ENCODE peak calls at places on chromosomes 6 and 20, in nine cellular contexts. One of them, this sample, is unnamed.
A peak's percentile ranks its signal among the peaks of the same experiment; 100 is the strongest.

GRCh38 chr6:155013457-155013876 is 18.4 kb downstream of the TIAM2 start:
- DNase-seq in tibial artery: no peak
- DNase-seq in AG09309: no peak
- DNase-seq in CD8-positive, alpha-beta T cell: no peak
- DNase-seq in mucosa of descending colon: no peak
- DNase-seq in left ventricle myocardium inferior: no peak
- DNase-seq in psoas muscle: no peak
- DNase-seq in ovary: no peak
- DNase-seq in HCT116: no peak
- DNase-seq in this sample: no peak

GRCh38 chr20:5095454-5095853 is 24.3 kb downstream of the PCNA start:
- DNase-seq in AG09309: no peak
- DNase-seq in left ventricle myocardium inferior: no peak
- DNase-seq in ovary: no peak
- DNase-seq in HCT116: no peak
- DNase-seq in tibial artery: no peak
- DNase-seq in mucosa of descending colon: no peak
- DNase-seq in psoas muscle: no peak
- DNase-seq in CD8-positive, alpha-beta T cell: no peak
- DNase-seq in this sample: no peak

GRCh38 chr6:71665931-71666330 is 220.4 kb upstream of the RIMS1 start:
- DNase-seq in psoas muscle: no peak
- DNase-seq in ovary: no peak
- DNase-seq in AG09309: peak; percentile 14
- DNase-seq in HCT116: no peak
- DNase-seq in mucosa of descending colon: no peak
- DNase-seq in left ventricle myocardium inferior: no peak
- DNase-seq in tibial artery: no peak
- DNase-seq in CD8-positive, alpha-beta T cell: no peak
- DNase-seq in this sample: no peak

GRCh38 chr20:58514321-58515239 is 619 bp downstream of the APCDD1L start:
- DNase-seq in ovary: no peak
- DNase-seq in left ventricle myocardium inferior: no peak
- DNase-seq in tibial artery: no peak
- DNase-seq in mucosa of descending colon: no peak
- DNase-seq in HCT116: no peak
- DNase-seq in CD8-positive, alpha-beta T cell: no peak
- DNase-seq in psoas muscle: no peak
- DNase-seq in AG09309: no peak
- DNase-seq in this sample: peak; percentile 23

GRCh38 chr6:146546440-146546839 is 2.8 kb downstream of the RAB32 start:
- DNase-seq in CD8-positive, alpha-beta T cell: no peak
- DNase-seq in tibial artery: peak; percentile 22
- DNase-seq in AG09309: peak; percentile 86
- DNase-seq in HCT116: no peak
- DNase-seq in ovary: no peak
- DNase-seq in left ventricle myocardium inferior: no peak
- DNase-seq in mucosa of descending colon: no peak
- DNase-seq in psoas muscle: no peak
- DNase-seq in this sample: peak; percentile 85

GRCh38 chr20:62298577-62299249 is 4.1 kb upstream of the ADRM1 start:
- DNase-seq in CD8-positive, alpha-beta T cell: no peak
- DNase-seq in mucosa of descending colon: no peak
- DNase-seq in left ventricle myocardium inferior: no peak
- DNase-seq in AG09309: no peak
- DNase-seq in tibial artery: no peak
- DNase-seq in HCT116: no peak
- DNase-seq in psoas muscle: no peak
- DNase-seq in ovary: no peak
- DNase-seq in this sample: no peak

GRCh38 chr6:16056263-16056870 is 72.5 kb upstream of the MYLIP start:
- DNase-seq in mucosa of descending colon: no peak
- DNase-seq in HCT116: no peak
- DNase-seq in CD8-positive, alpha-beta T cell: no peak
- DNase-seq in tibial artery: no peak
- DNase-seq in AG09309: no peak
- DNase-seq in ovary: no peak
- DNase-seq in psoas muscle: no peak
- DNase-seq in left ventricle myocardium inferior: no peak
- DNase-seq in this sample: no peak

GRCh38 chr6:115969930-115970273 is 90.8 kb downstream of the FRK start:
- DNase-seq in CD8-positive, alpha-beta T cell: no peak
- DNase-seq in HCT116: no peak
- DNase-seq in mucosa of descending colon: no peak
- DNase-seq in left ventricle myocardium inferior: no peak
- DNase-seq in AG09309: peak; percentile 11
- DNase-seq in tibial artery: no peak
- DNase-seq in ovary: no peak
- DNase-seq in psoas muscle: no peak
- DNase-seq in this sample: peak; percentile 19

GRCh38 chr6:110042670-110043296 is 64.7 kb downstream of the GPR6 start:
- DNase-seq in tibial artery: no peak
- DNase-seq in HCT116: no peak
- DNase-seq in mucosa of descending colon: no peak
- DNase-seq in ovary: no peak
- DNase-seq in CD8-positive, alpha-beta T cell: no peak
- DNase-seq in AG09309: no peak
- DNase-seq in left ventricle myocardium inferior: no peak
- DNase-seq in psoas muscle: no peak
- DNase-seq in this sample: no peak

GRCh38 chr6:129073651-129074419 is 190.9 kb downstream of the LAMA2 start:
- DNase-seq in HCT116: no peak
- DNase-seq in tibial artery: no peak
- DNase-seq in AG09309: no peak
- DNase-seq in psoas muscle: no peak
- DNase-seq in left ventricle myocardium inferior: no peak
- DNase-seq in ovary: no peak
- DNase-seq in mucosa of descending colon: no peak
- DNase-seq in CD8-positive, alpha-beta T cell: no peak
- DNase-seq in this sample: peak; percentile 14

GRCh38 chr6:109484161-109484560 is 1.1 kb upstream of the ZBTB24 start:
- DNase-seq in mucosa of descending colon: no peak
- DNase-seq in HCT116: no peak
- DNase-seq in tibial artery: no peak
- DNase-seq in ovary: no peak
- DNase-seq in left ventricle myocardium inferior: no peak
- DNase-seq in AG09309: no peak
- DNase-seq in CD8-positive, alpha-beta T cell: no peak
- DNase-seq in psoas muscle: no peak
- DNase-seq in this sample: peak; percentile 9

GRCh38 chr6:30259140-30260035 is 46.2 kb upstream of the TRIM26 start:
- DNase-seq in left ventricle myocardium inferior: peak; percentile 56
- DNase-seq in tibial artery: peak; percentile 72
- DNase-seq in mucosa of descending colon: peak; percentile 62
- DNase-seq in psoas muscle: peak; percentile 68
- DNase-seq in CD8-positive, alpha-beta T cell: peak; percentile 44
- DNase-seq in ovary: peak; percentile 71
- DNase-seq in AG09309: peak; percentile 34
- DNase-seq in HCT116: peak; percentile 40
- DNase-seq in this sample: peak; percentile 73

GRCh38 chr6:43724354-43724753 is 36.8 kb upstream of the MRPS18A start:
- DNase-seq in AG09309: no peak
- DNase-seq in CD8-positive, alpha-beta T cell: no peak
- DNase-seq in left ventricle myocardium inferior: no peak
- DNase-seq in ovary: no peak
- DNase-seq in tibial artery: no peak
- DNase-seq in mucosa of descending colon: no peak
- DNase-seq in HCT116: no peak
- DNase-seq in psoas muscle: no peak
- DNase-seq in this sample: no peak

GRCh38 chr6:163180874-163181541 is 233.5 kb upstream of the QKI start:
- DNase-seq in mucosa of descending colon: peak; percentile 43
- DNase-seq in HCT116: peak; percentile 41
- DNase-seq in ovary: peak; percentile 20
- DNase-seq in left ventricle myocardium inferior: peak; percentile 77
- DNase-seq in psoas muscle: peak; percentile 75
- DNase-seq in AG09309: no peak
- DNase-seq in tibial artery: peak; percentile 75
- DNase-seq in CD8-positive, alpha-beta T cell: no peak
- DNase-seq in this sample: peak; percentile 68

GRCh38 chr20:10523438-10523837 is 88.3 kb downstream of the SLX4IP start:
- DNase-seq in mucosa of descending colon: no peak
- DNase-seq in HCT116: no peak
- DNase-seq in ovary: no peak
- DNase-seq in tibial artery: no peak
- DNase-seq in AG09309: no peak
- DNase-seq in CD8-positive, alpha-beta T cell: no peak
- DNase-seq in left ventricle myocardium inferior: no peak
- DNase-seq in psoas muscle: no peak
- DNase-seq in this sample: no peak

GRCh38 chr6:44642870-44643522 is 255.5 kb downstream of the CDC5L start:
- DNase-seq in psoas muscle: no peak
- DNase-seq in CD8-positive, alpha-beta T cell: no peak
- DNase-seq in tibial artery: no peak
- DNase-seq in mucosa of descending colon: no peak
- DNase-seq in AG09309: no peak
- DNase-seq in left ventricle myocardium inferior: no peak
- DNase-seq in HCT116: no peak
- DNase-seq in ovary: no peak
- DNase-seq in this sample: peak; percentile 64

GRCh38 chr6:52209672-52210626 is 23.8 kb downstream of the IL17A start:
- DNase-seq in psoas muscle: no peak
- DNase-seq in ovary: no peak
- DNase-seq in left ventricle myocardium inferior: no peak
- DNase-seq in HCT116: no peak
- DNase-seq in tibial artery: no peak
- DNase-seq in mucosa of descending colon: no peak
- DNase-seq in CD8-positive, alpha-beta T cell: no peak
- DNase-seq in AG09309: no peak
- DNase-seq in this sample: no peak

GRCh38 chr6:52201493-52201892 is 15.3 kb downstream of the IL17A start:
- DNase-seq in CD8-positive, alpha-beta T cell: no peak
- DNase-seq in HCT116: no peak
- DNase-seq in psoas muscle: no peak
- DNase-seq in left ventricle myocardium inferior: no peak
- DNase-seq in AG09309: no peak
- DNase-seq in tibial artery: no peak
- DNase-seq in mucosa of descending colon: no peak
- DNase-seq in ovary: no peak
- DNase-seq in this sample: no peak

GRCh38 chr6:52208612-52209011 is 22.4 kb downstream of the IL17A start:
- DNase-seq in CD8-positive, alpha-beta T cell: no peak
- DNase-seq in mucosa of descending colon: no peak
- DNase-seq in psoas muscle: no peak
- DNase-seq in left ventricle myocardium inferior: no peak
- DNase-seq in AG09309: no peak
- DNase-seq in ovary: no peak
- DNase-seq in HCT116: no peak
- DNase-seq in tibial artery: no peak
- DNase-seq in this sample: no peak

GRCh38 chr6:52207066-52207465 is 20.9 kb downstream of the IL17A start:
- DNase-seq in left ventricle myocardium inferior: no peak
- DNase-seq in psoas muscle: no peak
- DNase-seq in tibial artery: no peak
- DNase-seq in CD8-positive, alpha-beta T cell: no peak
- DNase-seq in ovary: no peak
- DNase-seq in HCT116: no peak
- DNase-seq in AG09309: no peak
- DNase-seq in mucosa of descending colon: no peak
- DNase-seq in this sample: no peak
- TF ChIP-seq CTCF in left ventricle myocardium inferior: no peak
- TF ChIP-seq CTCF in psoas muscle: no peak
- TF ChIP-seq CTCF in tibial artery: no peak
- TF ChIP-seq CTCF in CD8-positive, alpha-beta T cell: no peak
- TF ChIP-seq CTCF in ovary: no peak
- TF ChIP-seq CTCF in HCT116: peak; percentile 26
- TF ChIP-seq CTCF in AG09309: peak; percentile 12
- TF ChIP-seq CTCF in mucosa of descending colon: no peak
- TF ChIP-seq CTCF in this sample: no peak

DNA sequence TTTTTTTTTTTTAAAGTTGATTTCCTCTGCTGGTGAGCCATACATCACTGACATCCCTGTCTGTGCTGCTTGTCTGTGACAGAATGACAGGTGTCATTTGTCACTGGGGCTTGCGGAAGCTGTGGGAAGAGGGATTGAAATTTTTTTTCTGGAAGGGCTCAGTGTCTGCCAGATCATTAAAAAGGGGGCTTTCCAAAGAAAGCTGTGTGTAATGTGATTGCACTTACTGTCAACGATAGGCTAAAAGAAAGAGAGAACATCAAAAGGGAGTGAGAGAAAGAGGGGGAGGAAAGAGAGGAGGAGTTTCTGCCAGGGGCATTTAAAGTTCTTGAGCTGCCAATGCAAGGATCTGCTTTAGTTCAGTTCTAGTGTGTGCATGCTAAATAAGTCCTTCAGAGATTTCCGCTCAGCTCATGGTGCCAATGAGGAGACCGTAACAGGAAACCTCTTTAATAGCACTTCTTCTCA is 177.1 kb downstream of the TSHZ2 start:
- DNase-seq in tibial artery: no peak
- DNase-seq in AG09309: no peak
- DNase-seq in ovary: no peak
- DNase-seq in CD8-positive, alpha-beta T cell: no peak
- DNase-seq in HCT116: no peak
- DNase-seq in mucosa of descending colon: no peak
- DNase-seq in left ventricle myocardium inferior: no peak
- DNase-seq in psoas muscle: no peak
- DNase-seq in this sample: no peak
- H3K4me3 ChIP-seq in tibial artery: no peak overlapping the region
- H3K4me3 ChIP-seq in AG09309: no peak overlapping the region
- H3K4me3 ChIP-seq in ovary: no peak overlapping the region
- H3K4me3 ChIP-seq in CD8-positive, alpha-beta T cell: no peak overlapping the region
- H3K4me3 ChIP-seq in HCT116: no peak overlapping the region
- H3K4me3 ChIP-seq in mucosa of descending colon: no peak overlapping the region
- H3K4me3 ChIP-seq in left ventricle myocardium inferior: no peak overlapping the region
- H3K4me3 ChIP-seq in psoas muscle: no peak overlapping the region
- H3K4me3 ChIP-seq in this sample: no peak overlapping the region

DNA sequence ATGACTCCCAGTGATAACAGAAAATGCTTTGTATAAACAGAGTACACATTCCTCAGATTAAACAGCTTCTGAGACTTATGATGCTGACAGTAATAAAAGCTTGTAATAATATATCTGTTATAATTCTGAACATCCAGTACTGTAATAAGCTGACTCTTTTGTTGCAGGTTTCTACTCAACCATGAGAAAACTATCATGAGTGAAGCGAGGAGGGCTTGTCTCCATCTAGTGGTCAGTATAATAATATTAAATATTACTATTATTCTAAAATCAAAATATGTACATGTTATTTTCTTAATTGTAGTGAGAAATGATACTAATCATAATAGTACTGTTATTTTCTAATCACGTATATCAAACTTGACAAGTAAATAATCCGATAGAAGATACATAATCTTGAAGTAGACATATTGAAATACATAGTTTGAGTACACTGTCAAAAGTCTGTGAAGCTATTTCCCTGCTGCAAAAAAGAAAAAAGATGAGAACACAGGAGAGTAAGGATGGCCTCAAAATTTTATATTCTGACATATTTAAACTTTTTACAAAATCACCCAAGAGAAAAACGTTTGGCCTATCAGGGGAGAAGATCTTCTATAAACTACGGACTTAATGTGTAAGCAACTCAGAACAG is 183.1 kb downstream of the MOXD1 start:
- DNase-seq in AG09309: no peak
- DNase-seq in tibial artery: no peak
- DNase-seq in mucosa of descending colon: no peak
- DNase-seq in ovary: no peak
- DNase-seq in left ventricle myocardium inferior: no peak
- DNase-seq in psoas muscle: no peak
- DNase-seq in CD8-positive, alpha-beta T cell: no peak
- DNase-seq in HCT116: peak; percentile 3
- DNase-seq in this sample: peak; percentile 69
- TF ChIP-seq CTCF in AG09309: peak; percentile 50
- TF ChIP-seq CTCF in tibial artery: peak; percentile 40
- TF ChIP-seq CTCF in mucosa of descending colon: no peak
- TF ChIP-seq CTCF in ovary: peak; percentile 29
- TF ChIP-seq CTCF in left ventricle myocardium inferior: peak; percentile 70
- TF ChIP-seq CTCF in psoas muscle: peak; percentile 52
- TF ChIP-seq CTCF in CD8-positive, alpha-beta T cell: no peak
- TF ChIP-seq CTCF in HCT116: peak; percentile 36
- TF ChIP-seq CTCF in this sample: peak; percentile 44

GRCh38 chr20:38094373-38094775 is 60.8 kb downstream of the RPRD1B start:
- DNase-seq in tibial artery: peak; percentile 77
- DNase-seq in psoas muscle: peak; percentile 65
- DNase-seq in CD8-positive, alpha-beta T cell: no peak
- DNase-seq in ovary: no peak
- DNase-seq in AG09309: no peak
- DNase-seq in HCT116: no peak
- DNase-seq in mucosa of descending colon: no peak
- DNase-seq in left ventricle myocardium inferior: peak; percentile 53
- DNase-seq in this sample: peak; percentile 54
- H3K4me3 ChIP-seq in tibial artery: no peak overlapping the region
- H3K4me3 ChIP-seq in psoas muscle: no peak overlapping the region
- H3K4me3 ChIP-seq in CD8-positive, alpha-beta T cell: no peak overlapping the region
- H3K4me3 ChIP-seq in ovary: no peak overlapping the region
- H3K4me3 ChIP-seq in AG09309: no peak overlapping the region
- H3K4me3 ChIP-seq in HCT116: no peak overlapping the region
- H3K4me3 ChIP-seq in mucosa of descending colon: no peak overlapping the region
- H3K4me3 ChIP-seq in left ventricle myocardium inferior: no peak overlapping the region
- H3K4me3 ChIP-seq in this sample: no peak overlapping the region